ENCODE peak calls at places on chromosomes 3 and 15, in six cellular contexts. O is right atrium auricular region, X is H7, F is GM23248, Z is breast epithelium, G is heart right ventricle. B is an unnamed sample.

GRCh38 chr15:33330931-33331330 is 20.2 kb downstream of the RYR3 start:
- DNase-seq in Z (no peak), X (no peak), G (no peak), O (no peak), F (no peak), B (no peak)

GRCh38 chr3:112027839-112028238 is 6.7 kb upstream of the TMPRSS7 start:
- DNase-seq in Z (no peak), G (peak; percentile 24), F (no peak), O (no peak), X (no peak), B (no peak)

GRCh38 chr3:188792788-188793187 is 379.0 kb upstream of the TPRG1 start:
- DNase-seq in X (peak; percentile 13), O (no peak), Z (no peak), G (peak; percentile 18), F (peak; percentile 45), B (no peak)

GRCh38 chr15:98164573-98164972 is 204.1 kb downstream of the ARRDC4 start:
- DNase-seq in F (peak; percentile 33), G (no peak), O (no peak), Z (no peak), X (no peak), B (no peak)

GRCh38 chr3:115804722-115805121 is 181.4 kb downstream of the GAP43 start:
- DNase-seq in F (peak; percentile 95), X (no peak), Z (no peak), G (no peak), O (no peak), B (no peak)

GRCh38 chr15:63086271-63086670 is 35.4 kb upstream of the LACTB start:
- DNase-seq in G (no peak), Z (no peak), X (no peak), F (no peak), O (no peak), B (no peak)

GRCh38 chr15:50140097-50140496 is 21.1 kb upstream of the ATP8B4 start:
- DNase-seq in G (no peak), O (no peak), Z (no peak), X (no peak), F (no peak), B (no peak)

GRCh38 chr3:44892689-44893088 is 18.3 kb downstream of the TGM4 start:
- DNase-seq in F (no peak), Z (no peak), G (no peak), O (no peak), X (no peak), B (no peak)

GRCh38 chr3:48130321-48130881 is 57.8 kb downstream of the CDC25A start:
- DNase-seq in F (peak; percentile 80), Z (no peak), G (peak; percentile 89), X (peak; percentile 20), O (peak; percentile 89), B (no peak)

DNA sequence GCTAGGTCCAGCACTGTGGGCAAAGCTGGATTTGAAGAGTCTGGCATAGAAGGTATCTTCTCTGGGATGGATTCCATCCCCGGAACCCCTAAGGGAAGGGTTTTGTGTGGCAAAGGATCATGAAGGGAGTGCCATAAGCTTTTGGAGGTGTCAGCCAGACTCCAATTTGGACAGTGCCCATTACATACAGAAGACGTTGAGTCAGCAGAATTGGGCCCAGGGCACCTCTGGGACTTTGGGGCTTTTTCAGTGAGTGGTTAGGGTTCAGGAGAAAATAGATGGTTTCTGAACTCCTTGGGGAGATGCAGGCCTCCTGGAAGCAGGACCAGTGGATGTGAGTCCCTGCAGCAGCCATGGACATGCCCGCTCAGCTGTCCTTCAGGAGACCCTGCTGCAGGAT is 34.6 kb upstream of the XCR1 start:
- DNase-seq in Z (no peak), G (no peak), O (no peak), F (no peak), X (no peak), B (no peak)
- H3K27me3 ChIP-seq in Z (no peaks in the 10 kb centered on the region), G (no peaks in the 10 kb centered on the region), O (no peaks in the 10 kb centered on the region), F (peaks cover 57% of the 10 kb centered on the region), X (no peaks in the 10 kb centered on the region), B (no peaks in the 10 kb centered on the region)

DNA sequence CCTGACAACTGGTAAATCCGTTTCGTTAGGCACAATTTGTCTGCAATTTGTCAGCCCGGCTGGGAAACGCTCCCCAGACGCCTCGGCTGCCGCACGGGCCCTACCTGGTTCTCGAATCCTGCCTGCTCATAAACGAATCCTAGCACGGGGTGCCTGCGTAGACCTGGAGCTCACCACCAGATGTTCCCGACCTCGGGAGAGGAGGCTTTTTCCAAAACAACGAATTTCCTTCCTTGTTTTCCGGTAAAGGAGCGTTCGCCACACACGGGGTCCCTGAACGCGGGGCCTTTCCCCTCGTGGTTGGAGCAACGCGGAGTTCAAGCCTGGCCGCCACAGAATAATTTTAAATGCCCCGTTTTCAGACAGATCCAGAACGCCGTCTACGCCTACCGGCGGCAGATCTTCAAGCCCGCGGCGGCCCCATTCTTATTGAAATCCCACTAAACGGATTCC is 1.1 kb downstream of the GATA2 start:
- DNase-seq in X (peak; percentile 75), G (no peak), Z (no peak), O (no peak), F (no peak), B (no peak)
- H3K4me3 ChIP-seq in X (no peak overlapping the region), G (peak overlapping the region; percentile 15), Z (peak overlapping the region; percentile 14), O (no peak overlapping the region), F (peak overlapping the region; percentile 90), B (no peak overlapping the region)

DNA sequence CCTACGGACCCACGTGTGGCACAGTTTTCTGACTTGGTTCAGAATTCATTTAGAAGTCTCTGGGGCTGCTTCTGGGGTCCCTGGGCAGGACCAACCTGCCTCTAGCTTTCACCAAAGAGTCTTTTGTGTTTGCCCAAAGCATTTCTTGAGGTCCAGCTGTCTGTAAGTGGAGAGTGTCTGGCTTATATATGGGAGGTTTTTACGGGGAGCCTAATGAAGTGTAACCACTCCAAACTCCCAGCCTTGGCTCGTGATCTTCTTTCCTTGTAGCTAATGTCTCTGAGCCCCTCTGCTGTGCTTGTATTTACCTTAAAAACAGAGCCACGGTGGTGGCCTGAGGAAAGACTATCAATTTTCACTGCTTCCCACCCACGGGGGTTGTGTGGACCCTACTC is 109.0 kb upstream of the CTDSPL start:
- DNase-seq in O (no peak), G (no peak), Z (no peak), X (no peak), F (no peak), B (no peak)
- H3K27me3 ChIP-seq in O (no peaks in the 10 kb centered on the region), G (no peaks in the 10 kb centered on the region), Z (no peaks in the 10 kb centered on the region), X (no peaks in the 10 kb centered on the region), F (no peaks in the 10 kb centered on the region), B (no peaks in the 10 kb centered on the region)

DNA sequence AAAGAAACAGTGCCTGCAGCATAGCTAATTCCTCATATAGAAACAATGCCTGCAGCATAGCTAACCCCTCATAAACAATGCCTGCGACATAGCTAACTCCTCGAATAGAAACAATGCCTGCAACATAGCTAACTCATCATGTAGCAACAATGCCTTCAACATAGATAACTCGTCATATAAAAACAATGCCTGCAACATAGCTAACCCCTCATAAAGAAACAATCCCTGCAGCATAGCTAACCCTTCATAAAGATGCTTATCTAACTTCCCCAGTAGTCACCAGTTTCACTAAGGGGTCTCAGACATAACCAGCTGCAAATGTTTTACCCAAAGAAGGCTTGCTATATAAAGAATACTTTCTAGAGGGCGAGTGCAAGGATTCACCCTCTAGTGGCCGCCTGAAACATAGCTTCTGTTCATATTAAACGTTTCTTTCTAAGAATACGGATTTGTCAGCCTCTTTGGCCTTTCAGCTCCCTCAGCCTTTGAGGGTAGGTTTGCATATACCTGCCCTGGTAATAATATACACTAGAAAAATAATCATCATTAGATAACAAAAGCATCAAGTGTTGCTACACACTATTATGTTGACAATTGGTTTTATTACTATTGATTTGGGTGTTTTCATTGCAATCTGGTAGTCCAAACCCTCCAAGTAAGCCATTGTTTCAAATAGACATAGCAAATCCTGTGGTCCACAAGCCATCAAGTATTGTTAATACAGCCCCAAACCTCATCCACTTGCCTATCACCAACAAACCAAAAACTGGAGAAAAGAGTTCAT is 44.4 kb upstream of the FAN1 start:
- DNase-seq in X (peak; percentile 55), F (peak; percentile 61), G (no peak), O (no peak), Z (no peak), B (peak; percentile 37)
- H3K4me3 ChIP-seq in X (no peak overlapping the region), F (no peak overlapping the region), G (no peak overlapping the region), O (no peak overlapping the region), Z (no peak overlapping the region), B (no peak overlapping the region)

GRCh38 chr3:120450261-120450913 is 405 bp downstream of the FSTL1 start:
- DNase-seq in F (peak; percentile 64), Z (peak; percentile 53), X (peak; percentile 73), G (peak; percentile 44), O (no peak), B (no peak)

GRCh38 chr3:120448707-120449650 is 1.8 kb downstream of the FSTL1 start:
- DNase-seq in G (peak; percentile 38), F (peak; percentile 93), X (peak; percentile 47), Z (no peak), O (no peak), B (no peak)

GRCh38 chr3:120449701-120450216 is 1.0 kb downstream of the FSTL1 start:
- DNase-seq in G (no peak), X (no peak), O (no peak), Z (no peak), F (peak; percentile 87), B (no peak)

GRCh38 chr3:120445654-120446053 is 5.1 kb downstream of the FSTL1 start:
- DNase-seq in O (no peak), F (no peak), X (no peak), Z (no peak), G (no peak), B (no peak)

DNA sequence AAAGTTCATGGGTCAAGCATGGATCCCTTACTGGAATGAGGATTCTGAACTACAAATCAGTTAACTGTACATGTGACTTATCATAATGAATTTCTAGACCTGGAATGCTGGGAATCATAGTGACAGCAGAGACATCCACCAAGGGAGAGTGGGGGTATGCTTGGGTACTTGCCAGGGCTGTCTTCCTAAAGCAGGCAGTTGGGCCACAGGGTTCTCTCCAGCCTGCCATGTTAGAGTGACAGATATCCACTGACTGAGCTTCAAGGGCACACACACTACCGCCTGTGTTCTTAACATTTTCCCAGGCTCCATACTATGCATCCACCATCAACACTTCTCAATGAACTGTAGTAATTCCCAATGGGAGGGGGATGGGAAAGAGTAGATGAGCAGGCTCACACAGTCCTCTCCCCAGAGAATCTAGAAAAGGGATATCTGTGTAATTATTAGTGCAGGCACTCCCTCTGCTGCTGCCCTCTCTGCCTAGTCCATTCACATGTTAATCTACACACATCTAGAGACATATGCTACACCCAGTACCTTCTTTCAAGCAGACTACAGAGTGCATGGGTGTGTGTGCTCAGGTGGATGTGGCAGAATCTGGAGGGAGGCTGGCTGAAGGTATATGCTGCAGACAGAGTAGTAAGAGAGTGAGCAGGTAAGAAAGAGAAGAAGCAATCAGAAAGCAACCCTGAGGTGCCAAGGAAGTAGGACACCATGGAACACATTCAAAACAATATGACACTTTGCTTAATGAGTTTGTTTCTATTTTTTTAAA is 3.7 kb downstream of the FSTL1 start:
- DNase-seq in G (no peak), F (no peak), X (no peak), O (no peak), Z (no peak), B (no peak)
- H3K27me3 ChIP-seq in G (no peaks in the 10 kb centered on the region), F (no peaks in the 10 kb centered on the region), X (no peaks in the 10 kb centered on the region), O (no peaks in the 10 kb centered on the region), Z (no peaks in the 10 kb centered on the region), B (peaks cover 5% of the 10 kb centered on the region)

GRCh38 chr3:159764211-159765024 is 224.2 kb upstream of the IL12A start:
- DNase-seq in X (peak; percentile 86), Z (no peak), O (peak; percentile 66), G (peak; percentile 67), F (peak; percentile 92), B (no peak)

GRCh38 chr3:159765860-159766294 is 222.8 kb upstream of the IL12A start:
- DNase-seq in O (no peak), G (peak; percentile 48), X (no peak), Z (no peak), F (peak; percentile 15), B (no peak)

GRCh38 chr3:159763466-159764210 is 225.0 kb upstream of the IL12A start:
- DNase-seq in F (peak; percentile 94), Z (no peak), G (peak; percentile 86), O (peak; percentile 67), X (peak; percentile 94), B (no peak)

GRCh38 chr3:159766563-159767185 is 222.0 kb upstream of the IL12A start:
- DNase-seq in X (peak; percentile 61), F (peak; percentile 76), O (no peak), G (peak; percentile 24), Z (no peak), B (no peak)

GRCh38 chr3:159765025-159765859 is 223.4 kb upstream of the IL12A start:
- DNase-seq in G (peak; percentile 91), Z (peak; percentile 70), F (peak; percentile 100), O (peak; percentile 93), X (peak; percentile 72), B (no peak)
- H3K4me3 ChIP-seq in G (peak overlapping the region; percentile 84), Z (peak overlapping the region; percentile 78), F (peak overlapping the region; percentile 89), O (peak overlapping the region; percentile 79), X (peak overlapping the region; percentile 71), B (no peak overlapping the region)